ENCODE peak calls at places on chromosomes 13 and 19, in four cellular contexts. X, V, B and R are unnamed samples.

GRCh38 chr13:83883061-83883523 is 818 bp upstream of the SLITRK1 start:
- DNase-seq in X (no peak), V (no peak), B (no peak), R (no peak)

GRCh38 chr13:99320693-99321481 is 13.7 kb upstream of the GPR183 start:
- DNase-seq in X (no peak), V (peak), B (no peak), R (peak)

GRCh38 chr19:29645491-29645867 is 19.8 kb upstream of the PLEKHF1 start:
- DNase-seq in X (no peak), V (no peak), B (no peak), R (no peak)

GRCh38 chr19:3625996-3626472 is 556 bp downstream of the CACTIN start:
- DNase-seq in X (no peak), V (no peak), B (no peak), R (no peak)

GRCh38 chr13:19083340-19083739 is 98.3 kb downstream of the TUBA3C start:
- DNase-seq in X (no peak), V (no peak), B (no peak), R (no peak)

GRCh38 chr13:43307921-43308433 is 284.6 kb downstream of the DNAJC15 start:
- DNase-seq in X (peak), V (peak), B (peak), R (peak)

GRCh38 chr13:31538067-31539042 is 201.0 kb upstream of the RXFP2 start:
- DNase-seq in X (no peak), V (peak), B (no peak), R (peak)

GRCh38 chr13:100552755-100553154 is 35.8 kb downstream of the GGACT start:
- DNase-seq in X (no peak), V (no peak), B (no peak), R (no peak)

GRCh38 chr19:38266981-38267597 is 2.7 kb downstream of the SPINT2 start:
- DNase-seq in X (no peak), V (peak), B (no peak), R (no peak)

GRCh38 chr19:17873661-17874422 is 2.1 kb downstream of the SLC5A5 start:
- DNase-seq in X (peak), V (peak), B (no peak), R (no peak)

GRCh38 chr19:32358311-32358710 is 12.9 kb downstream of the ZNF507 start:
- DNase-seq in X (no peak), V (no peak), B (no peak), R (no peak)

GRCh38 chr13:51047434-51048165 is 63.5 kb downstream of the C13orf42 start:
- DNase-seq in X (no peak), V (no peak), B (no peak), R (no peak)

GRCh38 chr13:55199132-55199531 is 1941.6 kb upstream of the PRR20A start:
- DNase-seq in X (no peak), V (peak), B (no peak), R (no peak)

GRCh38 chr19:28184997-28185396 is 1028.0 kb downstream of the UQCRFS1 start:
- DNase-seq in X (no peak), V (peak), B (no peak), R (no peak)

GRCh38 chr13:60164490-60164889 is 762 bp upstream of the DIAPH3 start:
- DNase-seq in X (no peak), V (no peak), B (no peak), R (no peak)

GRCh38 chr13:74758188-74758587 is 624.0 kb upstream of the KLF12 start:
- DNase-seq in X (no peak), V (no peak), B (no peak), R (no peak)

GRCh38 chr13:112603641-112604220 is 15.8 kb upstream of the TUBGCP3 start:
- DNase-seq in X (no peak), V (peak), B (no peak), R (no peak)

GRCh38 chr13:36882829-36883390 is 37.1 kb downstream of the SMAD9 start:
- DNase-seq in X (no peak), V (no peak), B (no peak), R (no peak)

GRCh38 chr13:98688373-98688772 is 64.1 kb downstream of the SLC15A1 start:
- DNase-seq in X (no peak), V (no peak), B (no peak), R (no peak)

GRCh38 chr13:105778196-105778595 is 757.3 kb downstream of the EFNB2 start:
- DNase-seq in X (no peak), V (no peak), B (no peak), R (no peak)